ENCODE peak calls at places on chromosomes 11 and 22, in eight cellular contexts. V is testis, J is pancreas, X is neural progenitor cell, G is esophagus squamous epithelium, T is GM23248, H is H1, S is cardiac muscle cell. C is an unnamed sample. For H3K4me1, the result is how much of the 10 kb centered on the place peaks cover.

GRCh38 chr22:27250418-27250817 is 551.1 kb downstream of the MN1 start:
- DNase-seq in V (no peak), T (no peak), X (no peak), H (no peak), G (no peak), S (no peak), J (no peak), C (no peak)

GRCh38 chr11:28559497-28559896 is 451.3 kb downstream of the METTL15 start:
- DNase-seq in J (no peak), V (no peak), G (no peak), S (no peak), H (no peak), T (no peak), X (peak), C (no peak)

GRCh38 chr11:107825875-107826274 is 32.7 kb downstream of the SLC35F2 start:
- DNase-seq in T (no peak), H (no peak), J (no peak), G (no peak), X (no peak), S (no peak), V (no peak), C (no peak)

GRCh38 chr11:117316197-117316961 is at the start of gene BACE1:
- DNase-seq in H (peak), V (peak), T (peak), X (peak), J (peak), S (peak), G (no peak), C (peak)

GRCh38 chr11:125390949-125391348 is 105.1 kb downstream of the FEZ1 start:
- DNase-seq in J (no peak), G (no peak), T (peak), H (no peak), V (no peak), X (peak), S (peak), C (no peak)

GRCh38 chr11:94946812-94947211 is 26.5 kb downstream of the CWC15 start:
- DNase-seq in G (no peak), T (no peak), H (no peak), S (no peak), X (no peak), J (no peak), V (no peak), C (no peak)

GRCh38 chr11:119551726-119552510 is 128.9 kb upstream of the THY1 start:
- DNase-seq in G (no peak), X (no peak), T (peak), J (no peak), V (no peak), H (peak), S (no peak), C (no peak)

GRCh38 chr22:49775191-49776052 is 52.3 kb downstream of the BRD1 start:
- DNase-seq in G (no peak), S (no peak), X (no peak), H (no peak), V (no peak), T (no peak), J (no peak), C (no peak)

GRCh38 chr11:123318623-123319022 is 111.4 kb upstream of the GRAMD1B start:
- DNase-seq in T (no peak), J (no peak), G (no peak), H (no peak), V (no peak), S (no peak), X (no peak), C (no peak)

GRCh38 chr11:125942276-125942611 is 3.6 kb upstream of the VSIG10L2 start:
- DNase-seq in T (no peak), S (no peak), V (no peak), G (no peak), X (no peak), H (no peak), J (no peak), C (no peak)

GRCh38 chr22:41532908-41533825 is 11.1 kb downstream of the POLR3H start:
- DNase-seq in J (peak), V (peak), X (peak), S (peak), H (peak), G (no peak), T (peak), C (peak)

GRCh38 chr22:40678493-40679248 is 613 bp upstream of the MCHR1 start:
- DNase-seq in X (peak), V (no peak), S (no peak), J (no peak), G (no peak), T (no peak), H (no peak), C (no peak)

GRCh38 chr11:101269390-101269789 is 139.8 kb upstream of the PGR start:
- DNase-seq in T (no peak), V (no peak), J (no peak), X (no peak), H (no peak), G (no peak), S (no peak), C (no peak)

GRCh38 chr11:76728778-76729177 is 54.4 kb upstream of the TSKU start:
- DNase-seq in V (no peak), S (no peak), G (no peak), J (no peak), T (no peak), H (no peak), X (no peak), C (no peak)

GRCh38 chr11:93921695-93922468 is 71.5 kb upstream of the VSTM5 start:
- DNase-seq in H (peak), J (peak), T (peak), X (peak), V (peak), S (peak), G (peak), C (peak)

GRCh38 chr11:130131957-130132850 is 27.4 kb upstream of the ST14 start:
- DNase-seq in V (peak), G (no peak), T (peak), J (no peak), S (peak), H (peak), X (peak), C (peak)

GRCh38 chr11:70158201-70158600 is 44.9 kb upstream of the FADD start:
- DNase-seq in X (peak), H (peak), J (no peak), T (peak), G (no peak), V (no peak), S (peak), C (peak)

GRCh38 chr11:126465573-126466287 is 110.2 kb downstream of the ST3GAL4 start:
- DNase-seq in X (no peak), S (no peak), T (peak), V (peak), J (no peak), G (no peak), H (no peak), C (no peak)

GRCh38 chr11:63510360-63511130 is 4.7 kb downstream of the LGALS12 start:
- DNase-seq in V (peak), H (no peak), G (no peak), T (peak), X (peak), J (no peak), S (no peak), C (peak)

GRCh38 chr11:72814831-72815618 is 814 bp downstream of the ATG16L2 start:
- DNase-seq in G (no peak), J (no peak), H (no peak), V (no peak), S (peak), X (peak), T (peak), C (peak)

GRCh38 chr11:43687120-43687791 is 6.7 kb downstream of the HSD17B12 start:
- DNase-seq in V (no peak), S (peak), G (no peak), H (no peak), T (peak), X (no peak), J (no peak), C (peak)

GRCh38 chr11:111452146-111452545 is 60.0 kb downstream of the BTG4 start:
- DNase-seq in X (no peak), T (peak), H (peak), V (no peak), G (no peak), S (no peak), J (no peak), C (no peak)

GRCh38 chr11:128181090-128181485 is 406.3 kb downstream of the ETS1 start:
- DNase-seq in S (no peak), J (no peak), H (no peak), T (no peak), V (no peak), X (no peak), G (no peak), C (no peak)

GRCh38 chr22:42964994-42965699 is 49.8 kb downstream of the PACSIN2 start:
- DNase-seq in H (no peak), S (no peak), G (no peak), X (no peak), J (no peak), T (no peak), V (no peak), C (no peak)

GRCh38 chr22:42961815-42962214 is 53.1 kb downstream of the PACSIN2 start:
- DNase-seq in T (peak), G (no peak), H (no peak), V (no peak), X (no peak), J (no peak), S (no peak), C (no peak)

GRCh38 chr22:32080904-32081303 is 37.8 kb downstream of the SLC5A1 start:
- DNase-seq in S (peak), X (peak), T (peak), V (peak), J (no peak), G (no peak), H (no peak), C (peak)

GRCh38 chr11:113715273-113715672 is 9.2 kb upstream of the TMPRSS5 start:
- DNase-seq in H (no peak), J (no peak), S (no peak), V (no peak), G (no peak), T (no peak), X (no peak), C (no peak)

GRCh38 chr11:131854391-131854790 is 484.0 kb downstream of the NTM start:
- DNase-seq in X (no peak), V (no peak), T (no peak), H (no peak), S (no peak), J (no peak), G (no peak), C (no peak)

GRCh38 chr11:114774599-114775365 is 96.5 kb downstream of the NXPE2 start:
- DNase-seq in G (no peak), J (no peak), H (peak), X (peak), T (peak), V (peak), S (peak), C (peak)

GRCh38 chr11:74255741-74256369 is 55.6 kb downstream of the P4HA3 start:
- DNase-seq in V (peak), X (peak), T (peak), S (peak), H (peak), J (peak), G (no peak), C (peak)

GRCh38 chr22:33380789-33381530 is 322.8 kb upstream of the SYN3 start:
- DNase-seq in X (no peak), G (no peak), V (no peak), T (peak), S (no peak), H (no peak), J (no peak), C (no peak)

GRCh38 chr22:22371031-22371541 is 126.5 kb downstream of the VPREB1 start:
- DNase-seq in X (no peak), V (peak), G (no peak), H (no peak), J (no peak), S (no peak), T (peak), C (peak)

GRCh38 chr11:81658722-81659121 is 1074.9 kb downstream of the FAM181B start:
- DNase-seq in J (no peak), V (no peak), T (peak), S (no peak), G (no peak), H (no peak), X (peak), C (no peak)

GRCh38 chr11:72578541-72578940 is 95.7 kb downstream of the PDE2A start:
- DNase-seq in H (no peak), J (no peak), V (no peak), G (no peak), X (no peak), T (no peak), S (no peak), C (no peak)

GRCh38 chr11:86262387-86262786 is 17.8 kb downstream of the EED start:
- DNase-seq in H (no peak), T (no peak), V (no peak), G (no peak), J (no peak), X (no peak), S (no peak), C (no peak)

DNA sequence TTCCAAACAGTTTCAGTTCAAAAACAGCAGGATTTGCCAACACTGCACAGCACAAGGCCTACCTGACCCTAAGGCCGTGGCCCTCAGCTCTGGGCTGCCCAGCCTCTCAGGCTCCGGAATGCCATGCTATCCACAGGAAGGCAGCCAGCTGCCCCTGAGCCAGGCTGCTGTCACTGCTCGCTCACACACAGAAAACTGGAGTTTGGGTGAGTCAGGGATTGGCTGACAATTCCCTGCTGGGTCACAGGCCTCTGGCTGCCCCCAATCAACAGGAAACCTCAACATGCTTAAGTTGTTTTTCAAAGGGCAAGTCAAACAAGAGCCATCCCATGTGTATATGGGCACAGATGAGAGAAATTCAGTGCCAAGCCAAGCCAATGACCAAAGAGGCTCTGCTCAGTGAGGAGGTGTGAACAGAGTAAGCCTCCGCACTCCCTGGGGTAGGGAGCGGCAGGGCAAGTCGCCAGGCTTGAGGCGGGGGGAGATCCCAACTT is 50.2 kb downstream of the RPL27A start:
- DNase-seq in G (no peak), V (peak), S (no peak), J (peak), T (peak), H (no peak), X (no peak), C (peak)
- H3K4me1 ChIP-seq in G (under half), V (half or more), S (under half), J (under half), T (under half), H (under half), X (under half), C (under half)

GRCh38 chr11:75342966-75343870 is 8.2 kb downstream of the ARRB1 start:
- DNase-seq in H (no peak), V (no peak), G (no peak), J (peak), T (peak), X (peak), S (no peak), C (no peak)
- H3K4me1 ChIP-seq in H (under half), V (half or more), G (half or more), J (half or more), T (under half), X (under half), S (under half), C (half or more)

GRCh38 chr22:38865201-38866023 is 6.6 kb downstream of the CBX6 start:
- DNase-seq in S (no peak), X (no peak), G (no peak), T (no peak), H (no peak), J (no peak), V (no peak), C (no peak)
- H3K4me1 ChIP-seq in S (under half), X (under half), G (half or more), T (under half), H (under half), J (under half), V (under half), C (under half)

GRCh38 chr11:75562836-75563484 is 907 bp downstream of the SERPINH1 start:
- DNase-seq in S (peak), G (no peak), H (peak), T (peak), X (peak), J (no peak), V (peak), C (peak)

GRCh38 chr11:75560644-75561043 is 1.4 kb upstream of the SERPINH1 start:
- DNase-seq in X (no peak), T (peak), G (no peak), S (no peak), J (no peak), V (no peak), H (no peak), C (no peak)

GRCh38 chr11:75562048-75562835 is at the start of gene SERPINH1:
- DNase-seq in T (peak), S (peak), H (peak), J (peak), G (no peak), X (peak), V (peak), C (peak)

GRCh38 chr11:75563501-75563977 is 1.5 kb downstream of the SERPINH1 start:
- DNase-seq in S (no peak), T (peak), G (no peak), X (no peak), V (no peak), J (no peak), H (no peak), C (no peak)

DNA sequence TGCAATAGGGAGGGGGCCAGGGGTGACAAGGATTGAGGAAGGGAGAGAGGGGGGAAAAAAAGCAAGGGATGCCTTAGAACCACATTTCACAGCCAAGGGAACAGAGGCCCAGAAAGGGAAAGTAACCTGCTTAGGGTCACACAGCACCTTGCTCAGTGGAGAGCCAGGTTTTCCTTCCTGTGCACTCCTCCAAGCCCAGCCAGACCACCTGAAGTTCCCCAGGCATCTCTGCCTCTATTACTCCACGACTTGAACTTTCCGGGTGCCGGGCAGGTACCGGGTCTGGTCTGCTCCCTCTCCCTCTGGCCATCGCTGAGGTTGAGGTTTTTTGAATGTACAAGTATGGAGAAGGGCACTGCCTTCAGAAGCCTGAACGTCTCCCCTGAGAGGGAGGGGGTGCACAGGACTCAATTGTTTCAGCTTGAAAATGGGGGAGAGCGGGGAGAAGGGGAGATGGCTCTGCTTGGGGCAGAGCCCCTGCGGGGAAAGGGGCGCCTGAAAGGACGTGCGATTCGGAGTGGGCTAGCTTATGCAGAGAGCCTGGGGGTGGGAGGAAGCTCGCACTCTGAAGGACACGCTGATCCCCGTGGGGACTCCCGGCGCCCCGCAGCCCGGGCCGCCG is 516 bp upstream of the SERPINH1 start:
- DNase-seq in T (peak), G (no peak), J (no peak), S (no peak), V (no peak), X (no peak), H (no peak), C (no peak)
- H3K4me1 ChIP-seq in T (half or more), G (half or more), J (under half), S (half or more), V (half or more), X (half or more), H (under half), C (half or more)

GRCh38 chr22:19997561-19998231 is 18.9 kb downstream of the ARVCF start:
- DNase-seq in V (no peak), J (no peak), G (no peak), H (no peak), S (no peak), T (no peak), X (no peak), C (no peak)

GRCh38 chr22:20001082-20001638 is 15.5 kb downstream of the ARVCF start:
- DNase-seq in J (no peak), T (no peak), H (no peak), V (no peak), G (no peak), X (no peak), S (no peak), C (no peak)

GRCh38 chr22:20000246-20001081 is 16.2 kb downstream of the ARVCF start:
- DNase-seq in V (no peak), H (no peak), G (no peak), X (no peak), J (no peak), S (peak), T (no peak), C (peak)

GRCh38 chr22:19998232-19998951 is 18.2 kb downstream of the ARVCF start:
- DNase-seq in X (peak), S (peak), H (no peak), J (no peak), V (no peak), G (no peak), T (no peak), C (peak)

GRCh38 chr22:19998991-19999820 is 17.4 kb downstream of the ARVCF start:
- DNase-seq in G (no peak), X (no peak), V (no peak), S (no peak), H (no peak), J (no peak), T (no peak), C (peak)
- H3K4me1 ChIP-seq in G (under half), X (under half), V (under half), S (under half), H (under half), J (under half), T (under half), C (half or more)

GRCh38 chr22:20531154-20531403 is 23.7 kb downstream of the MED15 start:
- DNase-seq in S (no peak), V (no peak), G (no peak), H (no peak), T (no peak), J (no peak), X (no peak), C (no peak)
- H3K4me1 ChIP-seq in S (under half), V (half or more), G (half or more), H (under half), T (half or more), J (under half), X (under half), C (under half)

GRCh38 chr22:37684803-37685615 is 1.1 kb upstream of the NOL12 start:
- DNase-seq in J (no peak), T (no peak), G (no peak), X (no peak), H (no peak), V (no peak), S (no peak), C (no peak)
- H3K4me1 ChIP-seq in J (under half), T (under half), G (under half), X (under half), H (under half), V (under half), S (under half), C (under half)

DNA sequence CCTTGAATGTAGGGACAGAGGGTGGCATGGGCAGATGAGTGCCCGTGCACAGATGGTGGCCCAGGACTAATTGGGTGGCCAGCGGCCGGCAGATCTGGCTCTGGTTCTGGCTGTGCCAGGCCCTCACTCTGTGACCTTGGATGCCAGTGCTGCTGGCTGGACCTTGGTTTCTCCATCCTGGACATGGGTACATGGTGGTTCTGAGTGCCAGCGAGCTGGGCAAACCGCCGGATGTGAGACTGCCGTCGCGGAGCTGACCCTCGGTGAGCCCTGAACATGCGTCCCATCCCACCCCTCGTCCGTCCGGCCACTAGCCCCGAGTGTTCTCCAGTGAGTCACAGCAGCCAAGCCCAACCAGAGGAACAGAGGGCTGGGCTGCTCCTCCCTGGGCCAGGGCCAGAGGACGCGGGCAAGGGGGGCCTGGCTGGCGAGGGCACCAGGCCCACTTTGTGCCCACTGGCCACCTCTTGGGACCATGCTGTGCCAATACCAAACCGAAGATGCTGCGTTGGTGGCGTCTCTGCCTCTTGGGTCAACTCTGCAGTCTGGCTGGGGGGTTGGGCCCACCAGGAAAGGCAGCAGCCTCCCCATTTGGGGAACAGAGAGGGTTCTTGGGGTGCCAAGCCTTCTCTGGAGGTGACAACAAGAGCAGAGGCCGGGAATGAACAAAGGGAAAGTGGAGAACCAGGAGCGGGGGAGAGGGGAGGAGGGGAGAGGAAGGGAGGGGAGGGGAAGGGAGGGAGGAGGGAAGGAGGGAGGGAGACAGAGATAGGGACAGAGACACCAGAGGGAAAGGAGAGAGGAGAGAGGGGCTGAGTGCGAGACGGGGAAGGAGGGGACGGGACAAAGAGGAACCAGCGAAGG is 10.7 kb downstream of the LSP1 start:
- DNase-seq in J (peak), G (no peak), S (peak), T (peak), V (peak), X (peak), H (no peak), C (peak)
- H3K4me1 ChIP-seq in J (under half), G (under half), S (under half), T (under half), V (under half), X (under half), H (under half), C (under half)

GRCh38 chr11:67463186-67463585 is 5.9 kb downstream of the TMEM134 start:
- DNase-seq in J (no peak), S (no peak), X (no peak), H (no peak), G (no peak), T (no peak), V (no peak), C (no peak)
- H3K4me1 ChIP-seq in J (under half), S (under half), X (under half), H (under half), G (under half), T (under half), V (under half), C (under half)

C was measured in thyroid gland.